ENCODE peak calls at places on chromosomes 7 and 10, in nine cellular contexts. F is activated CD8-positive, alpha-beta T cell treated with anti-CD3 and anti-CD28 coated beads for 36 hours; K is endothelial cell; R is OCI-LY7; M is RWPE1; I is testis; P is epithelial cell of esophagus; Y is A549; J is cardiac fibroblast. G is an unnamed sample.
A peak's percentile ranks its signal among the peaks of the same experiment; 100 is the strongest.

GRCh38 chr10:35369049-35369760 is 32.9 kb downstream of the CCNY start:
- DNase-seq in F (no peak), K (no peak), R (no peak), M (no peak), I (no peak), P (no peak), Y (no peak), J (no peak), G (no peak)

GRCh38 chr10:6049031-6049400 is 13.2 kb downstream of the IL2RA start:
- DNase-seq in F (no peak), K (no peak), R (no peak), M (no peak), I (no peak), P (no peak), Y (no peak), J (no peak), G (no peak)

GRCh38 chr7:132065973-132066611 is 509.7 kb upstream of the PODXL start:
- DNase-seq in F (no peak), K (no peak), R (no peak), M (no peak), I (no peak), P (no peak), Y (no peak), J (no peak), G (no peak)

GRCh38 chr7:156069897-156070296 is 257.6 kb upstream of the SHH start:
- DNase-seq in F (no peak), K (no peak), R (no peak), M (no peak), I (no peak), P (no peak), Y (no peak), J (no peak), G (no peak)

GRCh38 chr7:94656925-94657731 is 1.2 kb upstream of the SGCE start:
- DNase-seq in F (peak; percentile 36), K (peak; percentile 16), R (peak; percentile 72), M (no peak), I (peak; percentile 22), P (peak; percentile 45), Y (peak; percentile 48), J (peak; percentile 56), G (no peak)

GRCh38 chr10:63219749-63220148 is 86.6 kb downstream of the NRBF2 start:
- DNase-seq in F (no peak), K (no peak), R (peak; percentile 32), M (no peak), I (no peak), P (no peak), Y (no peak), J (no peak), G (no peak)

GRCh38 chr10:7111574-7111973 is 299.3 kb downstream of the SFMBT2 start:
- DNase-seq in F (no peak), K (no peak), R (no peak), M (peak; percentile 85), I (no peak), P (peak; percentile 68), Y (no peak), J (peak; percentile 52), G (no peak)

GRCh38 chr7:48389977-48390376 is 218.7 kb downstream of the ABCA13 start:
- DNase-seq in F (no peak), K (no peak), R (no peak), M (peak; percentile 59), I (no peak), P (peak; percentile 93), Y (no peak), J (peak; percentile 80), G (no peak)

GRCh38 chr7:101308245-101309085 is 13.1 kb downstream of the IFT22 start:
- DNase-seq in F (peak; percentile 72), K (peak; percentile 60), R (no peak), M (peak; percentile 83), I (peak; percentile 54), P (peak; percentile 80), Y (peak; percentile 89), J (peak; percentile 41), G (no peak)

GRCh38 chr10:125103466-125104377 is 56.6 kb downstream of the CTBP2 start:
- DNase-seq in F (no peak), K (no peak), R (no peak), M (no peak), I (no peak), P (no peak), Y (no peak), J (no peak), G (no peak)

GRCh38 chr10:14330390-14331071 is at the start of gene FRMD4A:
- DNase-seq in F (no peak), K (no peak), R (no peak), M (no peak), I (no peak), P (no peak), Y (no peak), J (no peak), G (no peak)

GRCh38 chr10:86254526-86255174 is 111.9 kb downstream of the GRID1 start:
- DNase-seq in F (no peak), K (no peak), R (no peak), M (peak; percentile 53), I (no peak), P (peak; percentile 54), Y (peak; percentile 43), J (no peak), G (no peak)

GRCh38 chr10:2122431-2123124 is 385.3 kb upstream of the ADARB2 start:
- DNase-seq in F (no peak), K (no peak), R (no peak), M (peak; percentile 45), I (no peak), P (peak; percentile 40), Y (no peak), J (no peak), G (no peak)

GRCh38 chr7:102943425-102944169 is 30.8 kb downstream of the LRRC17 start:
- DNase-seq in F (no peak), K (no peak), R (no peak), M (no peak), I (no peak), P (no peak), Y (no peak), J (no peak), G (no peak)

GRCh38 chr10:80460399-80461207 is 6.5 kb downstream of the TSPAN14 start:
- DNase-seq in F (no peak), K (no peak), R (no peak), M (peak; percentile 89), I (peak; percentile 51), P (peak; percentile 97), Y (no peak), J (peak; percentile 39), G (no peak)

GRCh38 chr7:54960517-54960916 is 58.3 kb upstream of the EGFR start:
- DNase-seq in F (no peak), K (no peak), R (no peak), M (peak; percentile 43), I (no peak), P (peak; percentile 71), Y (peak; percentile 17), J (peak; percentile 88), G (no peak)

GRCh38 chr10:97101166-97101940 is 84.4 kb downstream of the SLIT1 start:
- DNase-seq in F (no peak), K (no peak), R (peak; percentile 14), M (no peak), I (no peak), P (no peak), Y (no peak), J (no peak), G (no peak)
- TF ChIP-seq CTCF in F (no peak), K (no peak), R (peak; percentile 42), M (no peak), I (no peak), P (no peak), Y (no peak), J (no peak), G (no peak)

DNA sequence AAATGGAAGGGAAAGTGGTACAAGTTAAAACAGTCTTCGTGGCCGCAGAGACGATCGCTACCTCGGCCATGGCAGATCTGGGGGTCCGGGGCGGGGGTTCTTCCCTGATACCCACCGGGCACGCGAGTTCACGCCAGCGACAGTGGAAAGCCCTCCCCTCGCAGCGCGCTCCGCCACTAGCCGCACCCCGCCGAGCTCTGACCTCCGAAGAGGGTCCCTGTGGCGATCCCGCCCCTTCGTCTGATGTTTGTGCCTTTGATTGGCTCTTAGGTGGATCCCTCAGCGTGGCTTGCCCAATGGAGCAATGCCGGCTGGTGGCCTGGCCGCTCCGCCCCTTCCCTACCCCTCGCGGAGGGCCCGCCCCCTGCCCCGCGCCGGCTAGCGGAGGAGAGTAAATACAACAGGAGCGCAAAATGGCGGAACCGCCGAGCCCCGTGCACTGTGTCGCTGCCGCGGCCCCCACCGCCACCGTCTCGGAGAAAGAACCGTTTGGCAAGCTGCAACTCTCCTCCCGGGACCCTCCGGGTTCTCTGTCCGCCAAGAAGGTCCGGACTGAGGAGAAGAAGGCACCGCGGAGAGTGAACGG is at the start of gene RSBN1L:
- DNase-seq in F (peak; percentile 99), K (peak; percentile 99), R (peak; percentile 98), M (peak; percentile 96), I (peak; percentile 100), P (peak; percentile 99), Y (peak; percentile 96), J (peak; percentile 97), G (peak; percentile 95)
- TF ChIP-seq CTCF in F (peak; percentile 36), K (no peak), R (peak; percentile 31), M (peak; percentile 29), I (peak; percentile 22), P (peak; percentile 35), Y (no peak), J (peak; percentile 35), G (peak; percentile 33)

GRCh38 chr7:72751978-72752377 is 76.0 kb downstream of the TYW1B start:
- DNase-seq in F (no peak), K (peak; percentile 30), R (no peak), M (no peak), I (peak; percentile 55), P (no peak), Y (no peak), J (no peak), G (no peak)
- TF ChIP-seq CTCF in F (no peak), K (peak; percentile 4), R (peak; percentile 54), M (no peak), I (peak; percentile 18), P (peak; percentile 10), Y (no peak), J (peak; percentile 11), G (no peak)

DNA sequence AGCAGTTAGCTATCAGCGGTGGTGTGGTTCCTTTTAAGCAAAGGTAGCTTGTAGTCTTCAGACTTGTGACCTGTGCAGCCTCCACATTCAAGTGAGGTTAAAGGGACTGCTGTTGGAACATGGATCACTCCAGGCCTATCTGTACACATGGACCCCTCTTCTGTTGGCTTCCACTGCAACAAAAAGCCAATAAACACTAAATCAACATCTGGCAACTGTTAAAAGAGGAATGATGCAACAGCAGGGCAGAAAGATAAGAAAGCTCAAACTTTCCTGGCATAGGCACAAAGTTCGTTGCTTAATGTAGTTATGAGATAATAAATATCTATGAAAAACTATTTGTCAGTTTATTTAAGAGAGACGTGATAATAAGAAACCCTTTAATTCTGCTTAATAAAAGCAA is 4.0 kb upstream of the MINPP1 start:
- DNase-seq in F (no peak), K (no peak), R (no peak), M (no peak), I (no peak), P (no peak), Y (peak; percentile 22), J (no peak), G (no peak)
- TF ChIP-seq CTCF in F (no peak), K (no peak), R (no peak), M (no peak), I (no peak), P (no peak), Y (no peak), J (no peak), G (no peak)